ENCODE peak calls at places on chromosomes 7 and 10, in ten cellular contexts. U is IMR-90, W is gastrocnemius medialis, O is endothelial cell of umbilical vein, J is HCT116, Z is body of pancreas, S is spleen, C is A549, Y is breast epithelium, P is stomach. E is an unnamed sample. For H3K4me1, the result is how much of the 10 kb centered on the place peaks cover.

GRCh38 chr7:107627002-107627401 is 33.6 kb upstream of the SLC26A4 start:
- DNase-seq in U (no peak), W (no peak), O (no peak), J (no peak), Z (no peak), S (no peak), C (no peak), Y (no peak), P (no peak), E (no peak)

GRCh38 chr7:85154282-85154937 is 32.4 kb downstream of the SEMA3D start:
- DNase-seq in U (no peak), W (no peak), O (no peak), J (no peak), Z (no peak), S (no peak), C (no peak), Y (no peak), P (no peak), E (no peak)

GRCh38 chr10:79402951-79403350 is 42.5 kb downstream of the ZCCHC24 start:
- DNase-seq in U (no peak), W (no peak), O (no peak), J (no peak), Z (no peak), S (peak), C (no peak), Y (peak), P (peak), E (peak)

GRCh38 chr10:93417886-93418285 is 64.2 kb downstream of the MYOF start:
- DNase-seq in U (no peak), W (no peak), O (no peak), J (no peak), Z (no peak), S (no peak), C (no peak), Y (no peak), P (no peak), E (no peak)

GRCh38 chr10:112875474-112876267 is 74.4 kb upstream of the TCF7L2 start:
- DNase-seq in U (peak), W (no peak), O (peak), J (no peak), Z (no peak), S (no peak), C (peak), Y (no peak), P (peak), E (no peak)

GRCh38 chr7:22156205-22156604 is 200.7 kb downstream of the RAPGEF5 start:
- DNase-seq in U (peak), W (no peak), O (peak), J (peak), Z (no peak), S (no peak), C (peak), Y (no peak), P (no peak), E (no peak)

GRCh38 chr7:2468227-2468626 is 8.0 kb downstream of the GRIFIN start:
- DNase-seq in U (no peak), W (no peak), O (no peak), J (no peak), Z (no peak), S (no peak), C (no peak), Y (no peak), P (no peak), E (no peak)

GRCh38 chr7:142638581-142638980 is 110.7 kb upstream of the PRSS1 start:
- DNase-seq in U (no peak), W (no peak), O (no peak), J (no peak), Z (no peak), S (no peak), C (no peak), Y (no peak), P (no peak), E (no peak)

GRCh38 chr7:18890134-18890533 is 227.3 kb downstream of the TWIST1 start:
- DNase-seq in U (peak), W (no peak), O (peak), J (no peak), Z (no peak), S (no peak), C (no peak), Y (no peak), P (no peak), E (no peak)

GRCh38 chr10:32317795-32318194 is 29.2 kb downstream of the EPC1 start:
- DNase-seq in U (no peak), W (no peak), O (peak), J (no peak), Z (no peak), S (no peak), C (no peak), Y (no peak), P (no peak), E (no peak)

GRCh38 chr10:61760943-61761824 is 98.5 kb downstream of the CABCOCO1 start:
- DNase-seq in U (peak), W (no peak), O (peak), J (no peak), Z (no peak), S (no peak), C (no peak), Y (no peak), P (no peak), E (no peak)

GRCh38 chr7:54773472-54774399 is 14.7 kb upstream of the SEC61G start:
- DNase-seq in U (peak), W (peak), O (peak), J (peak), Z (peak), S (peak), C (peak), Y (peak), P (peak), E (peak)

GRCh38 chr10:128098631-128099030 is 27.6 kb downstream of the MKI67 start:
- DNase-seq in U (no peak), W (no peak), O (no peak), J (no peak), Z (no peak), S (no peak), C (no peak), Y (no peak), P (no peak), E (no peak)

GRCh38 chr10:52609071-52609470 is 163.5 kb downstream of the MBL2 start:
- DNase-seq in U (peak), W (no peak), O (no peak), J (no peak), Z (no peak), S (no peak), C (no peak), Y (no peak), P (no peak), E (no peak)

GRCh38 chr10:91349381-91349780 is 60.8 kb upstream of the HECTD2 start:
- DNase-seq in U (peak), W (peak), O (peak), J (no peak), Z (peak), S (no peak), C (peak), Y (no peak), P (no peak), E (no peak)

GRCh38 chr10:50416181-50416824 is 165.0 kb upstream of the ASAH2 start:
- DNase-seq in U (peak), W (no peak), O (peak), J (no peak), Z (no peak), S (no peak), C (peak), Y (no peak), P (no peak), E (no peak)

GRCh38 chr7:128167316-128167691 is 73.8 kb upstream of the LEP start:
- DNase-seq in U (peak), W (no peak), O (no peak), J (no peak), Z (peak), S (no peak), C (peak), Y (no peak), P (peak), E (no peak)

GRCh38 chr7:109111086-109111485 is 541.4 kb downstream of the DNAJB9 start:
- DNase-seq in U (no peak), W (no peak), O (no peak), J (no peak), Z (no peak), S (no peak), C (no peak), Y (no peak), P (no peak), E (no peak)

GRCh38 chr10:59324597-59324996 is 37.8 kb downstream of the FAM13C start:
- DNase-seq in U (peak), W (no peak), O (no peak), J (no peak), Z (no peak), S (no peak), C (no peak), Y (no peak), P (no peak), E (no peak)

GRCh38 chr10:4254101-4254994 is 469.3 kb upstream of the KLF6 start:
- DNase-seq in U (peak), W (no peak), O (no peak), J (no peak), Z (no peak), S (peak), C (no peak), Y (no peak), P (no peak), E (no peak)

GRCh38 chr7:77811895-77812685 is 13.5 kb downstream of the PHTF2 start:
- DNase-seq in U (peak), W (no peak), O (peak), J (no peak), Z (no peak), S (no peak), C (peak), Y (no peak), P (no peak), E (no peak)

GRCh38 chr10:101896466-101896865 is 52.9 kb upstream of the KCNIP2 start:
- DNase-seq in U (peak), W (no peak), O (no peak), J (no peak), Z (no peak), S (no peak), C (no peak), Y (no peak), P (no peak), E (no peak)

GRCh38 chr7:117559391-117559790 is 79.6 kb downstream of the CFTR start:
- DNase-seq in U (no peak), W (no peak), O (no peak), J (no peak), Z (no peak), S (no peak), C (no peak), Y (no peak), P (no peak), E (no peak)

GRCh38 chr7:625376-625971 is 101.0 kb upstream of the DNAAF5 start:
- DNase-seq in U (no peak), W (no peak), O (no peak), J (no peak), Z (no peak), S (peak), C (no peak), Y (no peak), P (no peak), E (no peak)

DNA sequence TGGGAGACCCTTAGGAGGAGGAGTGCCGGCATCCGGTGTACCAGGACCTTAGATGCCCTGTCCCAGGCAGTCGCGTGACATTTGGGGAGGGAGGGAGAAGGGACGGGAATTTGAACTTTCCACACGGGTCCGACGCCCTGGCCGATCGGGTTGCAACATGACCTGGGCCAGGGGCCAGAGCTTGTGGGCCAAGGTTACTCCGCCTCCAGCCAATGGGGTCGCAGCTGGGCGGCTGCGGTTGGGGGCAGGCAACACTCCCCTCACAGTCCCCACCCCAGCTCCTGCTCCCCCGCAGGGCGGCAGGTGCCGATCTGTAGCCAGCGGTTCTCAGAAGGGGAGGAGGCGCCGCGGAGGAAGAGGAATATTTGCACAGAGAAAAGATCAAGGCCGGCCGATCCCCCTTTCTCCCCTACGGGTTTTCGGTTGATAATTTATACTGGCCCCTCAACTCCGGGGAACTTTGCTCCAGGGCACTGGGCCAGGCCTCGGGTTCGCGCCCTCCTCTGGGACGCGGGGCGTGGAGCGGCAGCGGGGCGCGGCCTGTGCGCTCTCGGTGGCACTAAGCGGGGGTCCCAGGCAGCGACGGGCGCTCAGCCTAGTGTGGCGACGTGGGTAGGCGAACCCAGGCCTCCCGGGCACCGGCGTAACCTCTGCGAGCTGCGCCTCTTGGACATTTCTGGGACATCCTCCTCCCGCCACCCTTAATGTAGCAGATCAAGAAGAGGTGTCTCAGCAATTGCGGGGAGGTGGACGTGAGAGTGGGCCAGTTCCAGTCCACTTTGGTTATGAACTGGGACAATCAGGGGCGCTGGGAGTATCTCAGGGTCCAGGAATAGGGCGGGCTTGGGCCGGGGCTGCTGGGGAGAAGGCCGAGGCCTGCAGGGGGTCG is 1.2 kb downstream of the MLXIPL start:
- DNase-seq in U (no peak), W (peak), O (no peak), J (no peak), Z (peak), S (no peak), C (no peak), Y (no peak), P (no peak), E (peak)
- TF ChIP-seq POLR2A in U (no peak), W (peak), O (no peak), J (no peak), Z (peak), S (no peak), C (no peak), Y (no peak), P (no peak), E (no peak)

DNA sequence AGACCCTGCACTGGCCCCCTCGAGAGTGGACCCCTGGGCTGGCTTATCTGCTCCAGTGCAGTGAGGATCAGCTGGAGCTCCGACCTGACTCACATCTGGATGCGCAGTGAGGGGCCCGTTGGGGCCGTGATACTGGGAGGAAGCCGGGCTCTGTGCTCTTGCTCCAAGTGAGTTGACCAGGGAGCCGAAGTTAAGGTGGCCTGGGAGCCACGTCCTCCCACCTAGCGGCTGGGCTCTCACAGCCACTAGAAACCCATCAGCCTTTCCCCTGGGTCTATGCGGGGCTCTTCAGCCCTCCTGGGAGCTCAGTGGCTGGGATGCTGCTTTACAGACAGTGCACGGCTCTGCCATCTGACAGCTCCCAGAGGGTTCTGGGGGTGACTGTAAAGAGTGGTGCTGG is 9.1 kb downstream of the ALKBH4 start:
- DNase-seq in U (no peak), W (no peak), O (no peak), J (no peak), Z (no peak), S (no peak), C (no peak), Y (no peak), P (no peak), E (no peak)
- H3K4me1 ChIP-seq in U (under half), W (under half), O (under half), J (under half), Z (under half), S (under half), C (under half), Y (under half), P (under half), E (under half)

DNA sequence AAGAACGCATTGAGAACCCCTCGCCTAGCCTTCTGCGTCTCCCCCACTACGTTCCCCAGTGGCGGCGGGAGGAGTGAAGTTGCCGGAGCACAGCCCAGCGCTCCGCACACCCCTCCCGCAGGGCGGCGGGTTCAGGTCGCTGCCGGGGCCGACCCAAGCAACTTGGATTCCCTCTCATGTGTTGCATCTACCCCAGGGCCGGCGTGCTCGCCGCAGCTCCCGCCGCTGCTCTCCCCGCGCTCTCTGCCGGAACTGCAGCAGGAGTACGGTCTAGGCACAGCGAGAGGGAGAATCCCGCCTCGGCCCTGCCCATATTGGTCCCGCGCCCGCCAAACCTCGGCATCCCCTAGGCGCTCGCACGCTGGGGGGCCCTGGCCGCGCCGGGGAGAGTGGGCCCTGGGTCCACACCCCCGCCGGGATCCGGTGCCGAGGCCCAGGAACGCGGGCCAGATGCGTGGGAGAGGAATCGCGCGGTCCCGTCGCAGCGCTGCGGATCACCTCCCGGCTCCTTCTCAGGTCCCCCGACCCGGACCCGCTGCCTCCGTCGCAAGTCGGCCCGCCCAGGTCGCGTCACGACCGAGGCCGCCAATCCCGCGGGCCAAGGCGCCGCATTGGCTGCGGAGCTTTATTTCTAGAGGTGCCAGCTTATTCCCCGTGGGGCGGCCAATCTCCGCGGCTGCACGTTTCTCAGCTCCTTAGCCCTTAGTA is 648 bp upstream of the TMEM243 start:
- DNase-seq in U (peak), W (peak), O (peak), J (peak), Z (peak), S (peak), C (peak), Y (peak), P (peak), E (peak)
- TF ChIP-seq POLR2A in U (peak), W (peak), O (peak), J (peak), Z (peak), S (peak), C (peak), Y (peak), P (peak), E (peak)

GRCh38 chr10:71369602-71370001 is 27.1 kb upstream of the CDH23 start:
- DNase-seq in U (no peak), W (no peak), O (no peak), J (no peak), Z (no peak), S (peak), C (no peak), Y (no peak), P (no peak), E (no peak)
- H3K4me1 ChIP-seq in U (under half), W (under half), O (under half), J (under half), Z (under half), S (under half), C (under half), Y (under half), P (under half), E (under half)

DNA sequence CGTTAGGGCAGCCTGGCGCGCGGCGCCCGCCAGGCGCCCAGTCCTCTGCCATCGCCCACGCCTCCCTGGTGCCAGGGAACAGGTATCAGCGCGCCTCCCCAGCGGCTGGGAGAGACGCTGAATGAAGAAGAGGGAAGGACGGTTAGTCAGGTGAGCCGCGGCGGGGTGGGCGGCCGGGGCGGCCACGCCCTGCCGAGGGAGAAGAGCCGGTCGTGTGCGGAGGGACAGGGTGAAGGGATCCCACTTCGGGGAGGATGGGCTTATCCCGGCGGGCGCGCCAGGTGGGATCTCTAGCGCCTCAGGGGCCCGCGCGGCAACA is 580 bp upstream of the ARL4A start:
- DNase-seq in U (no peak), W (no peak), O (no peak), J (no peak), Z (no peak), S (no peak), C (no peak), Y (no peak), P (no peak), E (no peak)
- TF ChIP-seq POLR2A in U (peak), W (no peak), O (no peak), J (peak), Z (no peak), S (no peak), C (peak), Y (no peak), P (no peak), E (no peak)

DNA sequence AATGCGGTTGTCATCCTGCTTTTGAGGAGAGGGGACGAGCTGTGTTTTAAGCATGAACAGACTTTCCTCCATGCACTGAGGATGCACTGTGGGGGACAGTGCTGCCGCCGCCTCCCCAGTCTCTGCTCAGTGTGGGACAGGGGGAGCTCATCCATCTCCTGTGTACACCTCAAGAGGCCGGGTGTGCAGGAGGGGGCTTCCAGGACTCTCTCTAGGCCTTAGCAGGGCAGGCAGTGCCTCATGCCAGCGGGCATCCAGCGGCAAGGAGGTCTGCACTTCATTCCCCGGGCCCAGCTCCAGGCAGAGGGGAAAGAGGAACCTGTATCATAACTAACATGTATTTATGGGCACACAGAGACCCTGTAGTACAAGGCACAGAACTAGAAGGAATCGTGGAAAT is 89.7 kb downstream of the DIP2C start:
- DNase-seq in U (no peak), W (no peak), O (no peak), J (no peak), Z (no peak), S (no peak), C (no peak), Y (no peak), P (no peak), E (no peak)
- H3K4me1 ChIP-seq in U (under half), W (under half), O (under half), J (under half), Z (under half), S (under half), C (under half), Y (under half), P (under half), E (half or more)

GRCh38 chr7:150866932-150867564 is 14.7 kb downstream of the AOC1 start:
- DNase-seq in U (no peak), W (no peak), O (no peak), J (no peak), Z (no peak), S (no peak), C (no peak), Y (no peak), P (no peak), E (no peak)
- TF ChIP-seq POLR2A in U (no peak), W (no peak), O (no peak), J (no peak), Z (no peak), S (no peak), C (no peak), Y (no peak), P (no peak), E (no peak)

E was measured in sigmoid colon.